ENCODE peak calls at places on chromosomes 3 and 15, in six cellular contexts. P is EH, B is HS-27A, R is C1 segment of cervical spinal cord, O is breast epithelium, Q is left colon. J is an unnamed sample.

GRCh38 chr3:31170932-31171670 is 276.6 kb upstream of the GADL1 start:
- DNase-seq in P (peak), O (no peak), R (no peak), Q (no peak), B (peak), J (no peak)

GRCh38 chr3:32395451-32395970 is 3.9 kb downstream of the CMTM7 start:
- DNase-seq in O (no peak), P (no peak), Q (no peak), R (no peak), B (no peak), J (no peak)

GRCh38 chr3:88005066-88005465 is 53.7 kb downstream of the CGGBP1 start:
- DNase-seq in R (no peak), Q (no peak), O (no peak), B (no peak), P (peak), J (no peak)

GRCh38 chr15:25739687-25740121 is 123.4 kb downstream of the ATP10A start:
- DNase-seq in O (no peak), B (no peak), R (no peak), Q (no peak), P (peak), J (no peak)

GRCh38 chr3:98801042-98801747 is 38.1 kb downstream of the ST3GAL6 start:
- DNase-seq in O (no peak), P (no peak), R (no peak), Q (no peak), B (no peak), J (no peak)

GRCh38 chr3:115074502-115074901 is 72.6 kb downstream of the ZBTB20 start:
- DNase-seq in O (no peak), P (peak), R (no peak), Q (no peak), B (no peak), J (no peak)

GRCh38 chr3:134824676-134825290 is 29.7 kb downstream of the EPHB1 start:
- DNase-seq in P (no peak), Q (no peak), O (no peak), R (no peak), B (no peak), J (no peak)

GRCh38 chr3:195690951-195691350 is 29.8 kb upstream of the MUC20 start:
- DNase-seq in R (no peak), B (no peak), Q (no peak), O (no peak), P (no peak), J (no peak)

GRCh38 chr15:50315814-50316630 is 39.0 kb downstream of the GABPB1 start:
- DNase-seq in P (peak), Q (no peak), B (peak), O (no peak), R (no peak), J (no peak)

GRCh38 chr15:92705693-92706618 is 50.4 kb upstream of the FAM174B start:
- DNase-seq in P (no peak), R (no peak), B (no peak), O (no peak), Q (no peak), J (no peak)

GRCh38 chr15:65382146-65382491 is 4.3 kb upstream of the IGDCC3 start:
- DNase-seq in P (no peak), Q (no peak), O (no peak), B (no peak), R (no peak), J (no peak)

GRCh38 chr3:39290255-39290654 is 10.4 kb upstream of the CX3CR1 start:
- DNase-seq in P (no peak), O (no peak), R (no peak), B (no peak), Q (no peak), J (no peak)

GRCh38 chr3:151924753-151925152 is 51.3 kb downstream of the SUCNR1 start:
- DNase-seq in R (no peak), P (no peak), B (no peak), O (no peak), Q (no peak), J (no peak)

GRCh38 chr3:177591371-177591770 is 394.1 kb upstream of the TBL1XR1 start:
- DNase-seq in R (peak), Q (no peak), P (peak), O (no peak), B (no peak), J (no peak)

GRCh38 chr3:163587342-163587741 is 1491.0 kb downstream of the SI start:
- DNase-seq in R (no peak), O (no peak), B (peak), P (no peak), Q (no peak), J (no peak)

GRCh38 chr3:57998366-57999283 is 9.6 kb upstream of the FLNB start:
- DNase-seq in R (no peak), O (no peak), Q (no peak), B (no peak), P (peak), J (no peak)

GRCh38 chr3:136075218-136075808 is 109.8 kb downstream of the PPP2R3A start:
- DNase-seq in B (no peak), Q (peak), P (peak), O (peak), R (peak), J (no peak)

GRCh38 chr3:136545664-136546266 is 206.4 kb downstream of the STAG1 start:
- DNase-seq in Q (no peak), P (peak), B (no peak), R (no peak), O (no peak), J (no peak)

GRCh38 chr3:48344867-48345507 is 11.5 kb upstream of the SPINK8 start:
- DNase-seq in O (no peak), P (no peak), R (no peak), B (no peak), Q (no peak), J (no peak)

GRCh38 chr3:102006812-102007485 is 157.6 kb downstream of the NFKBIZ start:
- DNase-seq in Q (no peak), O (no peak), B (peak), P (peak), R (no peak), J (no peak)

GRCh38 chr15:45715528-45715927 is 80.7 kb downstream of the SQOR start:
- DNase-seq in R (no peak), Q (no peak), P (peak), O (no peak), B (no peak), J (no peak)

GRCh38 chr3:159830523-159831151 is 158.0 kb upstream of the IL12A start:
- DNase-seq in B (no peak), O (no peak), P (peak), Q (no peak), R (no peak), J (no peak)

GRCh38 chr3:34260991-34261365 is 462.5 kb downstream of the PDCD6IP start:
- DNase-seq in R (no peak), O (no peak), P (peak), B (no peak), Q (no peak), J (no peak)

J was measured in GM18507.